ENCODE peak calls at places on chromosomes 6 and 20, in eight cellular contexts. X is ureter; Y is stimulated activated naive B cell treated with anti-CD40 and anti-IgM and Interleukin-4, amounts not matched to agents 10 μg/mL and 1 μg/mL and 100 μg/mL, for 72 hours; C is globus pallidus; D is activated CD4-positive, CD25-positive, alpha-beta regulatory T cell; R is substantia nigra; L is KG1; E is posterior vena cava. M is an unnamed sample.

GRCh38 chr6:9699890-9700289 is 715.0 kb downstream of the TFAP2A start:
- DNase-seq in X (no peak), Y (no peak), C (no peak), D (no peak), R (no peak), L (no peak), E (no peak), M (no peak)

GRCh38 chr6:108914235-108915022 is 66.2 kb downstream of the ARMC2 start:
- DNase-seq in X (no peak), Y (no peak), C (no peak), D (no peak), R (no peak), L (no peak), E (no peak), M (no peak)

GRCh38 chr6:108581237-108581931 is 20.7 kb downstream of the FOXO3 start:
- DNase-seq in X (no peak), Y (no peak), C (no peak), D (no peak), R (no peak), L (no peak), E (no peak), M (no peak)

GRCh38 chr20:13430346-13431002 is 208.3 kb downstream of the TASP1 start:
- DNase-seq in X (no peak), Y (peak), C (no peak), D (no peak), R (no peak), L (peak), E (no peak), M (no peak)

GRCh38 chr6:159842035-159842434 is 42.0 kb downstream of the PNLDC1 start:
- DNase-seq in X (no peak), Y (no peak), C (no peak), D (no peak), R (no peak), L (no peak), E (no peak), M (no peak)

GRCh38 chr20:63537525-63538203 is 488 bp upstream of the PTK6 start:
- DNase-seq in X (peak), Y (peak), C (peak), D (peak), R (peak), L (peak), E (peak), M (peak)

GRCh38 chr20:38764563-38765355 is 16.5 kb downstream of the ACTR5 start:
- DNase-seq in X (peak), Y (no peak), C (no peak), D (no peak), R (no peak), L (no peak), E (no peak), M (no peak)

GRCh38 chr20:58420798-58421496 is 31.9 kb downstream of the VAPB start:
- DNase-seq in X (no peak), Y (no peak), C (no peak), D (no peak), R (no peak), L (no peak), E (no peak), M (no peak)

GRCh38 chr20:51462566-51463276 is 79.8 kb downstream of the NFATC2 start:
- DNase-seq in X (peak), Y (no peak), C (peak), D (no peak), R (peak), L (no peak), E (peak), M (no peak)

GRCh38 chr6:159969204-159969912 is 476 bp downstream of the IGF2R start:
- DNase-seq in X (peak), Y (peak), C (no peak), D (peak), R (peak), L (no peak), E (peak), M (no peak)

GRCh38 chr20:15642099-15642498 is 931.1 kb downstream of the KIF16B start:
- DNase-seq in X (no peak), Y (no peak), C (no peak), D (no peak), R (no peak), L (no peak), E (no peak), M (no peak)

GRCh38 chr6:12137480-12137879 is 125.4 kb downstream of the HIVEP1 start:
- DNase-seq in X (no peak), Y (no peak), C (peak), D (no peak), R (no peak), L (no peak), E (peak), M (no peak)

GRCh38 chr6:1535295-1535694 is 74.4 kb upstream of the FOXC1 start:
- DNase-seq in X (no peak), Y (no peak), C (no peak), D (peak), R (no peak), L (no peak), E (no peak), M (no peak)

GRCh38 chr20:36483919-36484808 is 57.2 kb upstream of the MYL9 start:
- DNase-seq in X (no peak), Y (no peak), C (no peak), D (no peak), R (no peak), L (no peak), E (no peak), M (no peak)

GRCh38 chr20:63167918-63168520 is 47.9 kb downstream of the YTHDF1 start:
- DNase-seq in X (no peak), Y (no peak), C (no peak), D (no peak), R (no peak), L (no peak), E (no peak), M (no peak)

GRCh38 chr6:167927246-167927645 is 70.2 kb upstream of the KIF25 start:
- DNase-seq in X (no peak), Y (no peak), C (no peak), D (no peak), R (no peak), L (no peak), E (no peak), M (no peak)

GRCh38 chr20:58606184-58606583 is 44.9 kb upstream of the STX16 start:
- DNase-seq in X (no peak), Y (no peak), C (no peak), D (no peak), R (no peak), L (no peak), E (no peak), M (no peak)

GRCh38 chr6:150346346-150346745 is 22.5 kb upstream of the IYD start:
- DNase-seq in X (no peak), Y (no peak), C (no peak), D (no peak), R (no peak), L (no peak), E (no peak), M (no peak)

GRCh38 chr6:3698021-3698420 is 53.5 kb downstream of the PXDC1 start:
- DNase-seq in X (no peak), Y (no peak), C (no peak), D (no peak), R (no peak), L (no peak), E (no peak), M (no peak)

GRCh38 chr20:37846573-37846972 is 56.4 kb upstream of the VSTM2L start:
- DNase-seq in X (no peak), Y (no peak), C (no peak), D (no peak), R (no peak), L (no peak), E (no peak), M (no peak)

GRCh38 chr6:119355157-119355556 is 5.6 kb upstream of the MAN1A1 start:
- DNase-seq in X (no peak), Y (no peak), C (no peak), D (no peak), R (no peak), L (no peak), E (no peak), M (no peak)

GRCh38 chr6:44049163-44049988 is 77.9 kb downstream of the MRPL14 start:
- DNase-seq in X (no peak), Y (no peak), C (no peak), D (no peak), R (no peak), L (no peak), E (no peak), M (no peak)

GRCh38 chr6:44162876-44163625 is 4.4 kb downstream of the CAPN11 start:
- DNase-seq in X (no peak), Y (no peak), C (no peak), D (no peak), R (no peak), L (no peak), E (no peak), M (no peak)

M was measured in D721Med.